ENCODE peak calls at places on chromosomes 5 and 9, in seven cellular contexts. I, N, G, X, E, M and A are unnamed samples.

GRCh38 chr5:10858307-10858706 is 97.3 kb upstream of the DAP start:
- DNase-seq in I (no peak), N (no peak), G (no peak), X (no peak), E (no peak), M (no peak), A (no peak)

GRCh38 chr5:54357371-54358058 is 47.1 kb upstream of the ARL15 start:
- DNase-seq in I (peak), N (no peak), G (no peak), X (no peak), E (no peak), M (no peak), A (no peak)

GRCh38 chr9:9746826-9747225 is 866.0 kb downstream of the PTPRD start:
- DNase-seq in I (no peak), N (no peak), G (no peak), X (no peak), E (no peak), M (no peak), A (no peak)

GRCh38 chr5:73826761-73827450 is 200.9 kb downstream of the ARHGEF28 start:
- DNase-seq in I (no peak), N (no peak), G (no peak), X (no peak), E (no peak), M (no peak), A (no peak)

GRCh38 chr5:110757118-110757729 is 18.4 kb downstream of the SLC25A46 start:
- DNase-seq in I (no peak), N (peak), G (peak), X (peak), E (no peak), M (no peak), A (peak)

GRCh38 chr9:69027355-69028097 is 8.0 kb upstream of the FXN start:
- DNase-seq in I (peak), N (peak), G (peak), X (peak), E (no peak), M (peak), A (peak)

GRCh38 chr9:108434502-108434901 is 421.3 kb downstream of the ACTL7B start:
- DNase-seq in I (no peak), N (no peak), G (no peak), X (no peak), E (no peak), M (no peak), A (no peak)

GRCh38 chr5:112316731-112317130 is 102.3 kb downstream of the EPB41L4A start:
- DNase-seq in I (no peak), N (no peak), G (no peak), X (no peak), E (no peak), M (no peak), A (no peak)

GRCh38 chr5:146560205-146560812 is 44.3 kb upstream of the GPR151 start:
- DNase-seq in I (no peak), N (no peak), G (no peak), X (no peak), E (no peak), M (no peak), A (no peak)

GRCh38 chr5:159915913-159916840 is at the start of gene ADRA1B:
- DNase-seq in I (peak), N (peak), G (peak), X (no peak), E (peak), M (no peak), A (peak)

GRCh38 chr5:133939668-133940067 is 28.8 kb downstream of the C5orf15 start:
- DNase-seq in I (no peak), N (no peak), G (no peak), X (no peak), E (no peak), M (no peak), A (no peak)

GRCh38 chr5:28165116-28165515 is 1126.7 kb upstream of the CDH9 start:
- DNase-seq in I (no peak), N (no peak), G (no peak), X (no peak), E (no peak), M (no peak), A (no peak)

GRCh38 chr9:106039151-106039935 is 345.0 kb downstream of the TMEM38B start:
- DNase-seq in I (no peak), N (no peak), G (no peak), X (no peak), E (no peak), M (no peak), A (no peak)

GRCh38 chr9:100125913-100126312 is 26.9 kb downstream of the INVS start:
- DNase-seq in I (no peak), N (no peak), G (no peak), X (no peak), E (no peak), M (no peak), A (no peak)

GRCh38 chr9:73370053-73370452 is 218.4 kb downstream of the ANXA1 start:
- DNase-seq in I (no peak), N (no peak), G (peak), X (no peak), E (no peak), M (no peak), A (no peak)

GRCh38 chr9:93968451-93969327 is 13.5 kb upstream of the BARX1 start:
- DNase-seq in I (no peak), N (peak), G (peak), X (no peak), E (no peak), M (no peak), A (no peak)

GRCh38 chr5:138784590-138784989 is 31.4 kb downstream of the CTNNA1 start:
- DNase-seq in I (no peak), N (no peak), G (no peak), X (no peak), E (no peak), M (no peak), A (peak)

GRCh38 chr5:154422298-154422697 is 23.5 kb upstream of the SAP30L start:
- DNase-seq in I (no peak), N (no peak), G (no peak), X (no peak), E (no peak), M (no peak), A (no peak)

GRCh38 chr5:126587551-126588390 is 7.2 kb downstream of the ALDH7A1 start:
- DNase-seq in I (no peak), N (no peak), G (no peak), X (no peak), E (no peak), M (no peak), A (no peak)

GRCh38 chr5:146993876-146994530 is 115.4 kb upstream of the PPP2R2B start:
- DNase-seq in I (no peak), N (no peak), G (no peak), X (no peak), E (no peak), M (no peak), A (no peak)

GRCh38 chr9:106974341-106974740 is 111.4 kb downstream of the ZNF462 start:
- DNase-seq in I (no peak), N (no peak), G (no peak), X (no peak), E (no peak), M (no peak), A (no peak)

GRCh38 chr5:172478256-172478655 is 23.9 kb upstream of the SH3PXD2B start:
- DNase-seq in I (no peak), N (no peak), G (no peak), X (no peak), E (no peak), M (no peak), A (no peak)

GRCh38 chr5:33890633-33891032 is 1.2 kb downstream of the ADAMTS12 start:
- DNase-seq in I (no peak), N (no peak), G (no peak), X (no peak), E (no peak), M (no peak), A (peak)

GRCh38 chr5:33890147-33890546 is 1.6 kb downstream of the ADAMTS12 start:
- DNase-seq in I (no peak), N (peak), G (no peak), X (no peak), E (no peak), M (no peak), A (no peak)

GRCh38 chr5:33894566-33894965 is 2.8 kb upstream of the ADAMTS12 start:
- DNase-seq in I (no peak), N (no peak), G (no peak), X (no peak), E (no peak), M (no peak), A (no peak)

GRCh38 chr5:33892419-33893151 is 795 bp upstream of the ADAMTS12 start:
- DNase-seq in I (no peak), N (peak), G (no peak), X (no peak), E (no peak), M (no peak), A (no peak)

GRCh38 chr5:33891731-33892418 is at the start of gene ADAMTS12:
- DNase-seq in I (peak), N (no peak), G (peak), X (no peak), E (peak), M (no peak), A (no peak)
- TF ChIP-seq JUND in I (no peak), N (no peak), G (no peak), X (no peak), E (no peak), M (no peak), A (no peak)

GRCh38 chr5:58462623-58463230 is 2.8 kb upstream of the PLK2 start:
- DNase-seq in I (peak), N (peak), G (peak), X (peak), E (no peak), M (no peak), A (no peak)

GRCh38 chr5:58469895-58470294 is 10.0 kb upstream of the PLK2 start:
- DNase-seq in I (no peak), N (no peak), G (no peak), X (no peak), E (no peak), M (no peak), A (no peak)

GRCh38 chr5:58462154-58462553 is 2.3 kb upstream of the PLK2 start:
- DNase-seq in I (peak), N (peak), G (peak), X (peak), E (no peak), M (no peak), A (peak)

DNA sequence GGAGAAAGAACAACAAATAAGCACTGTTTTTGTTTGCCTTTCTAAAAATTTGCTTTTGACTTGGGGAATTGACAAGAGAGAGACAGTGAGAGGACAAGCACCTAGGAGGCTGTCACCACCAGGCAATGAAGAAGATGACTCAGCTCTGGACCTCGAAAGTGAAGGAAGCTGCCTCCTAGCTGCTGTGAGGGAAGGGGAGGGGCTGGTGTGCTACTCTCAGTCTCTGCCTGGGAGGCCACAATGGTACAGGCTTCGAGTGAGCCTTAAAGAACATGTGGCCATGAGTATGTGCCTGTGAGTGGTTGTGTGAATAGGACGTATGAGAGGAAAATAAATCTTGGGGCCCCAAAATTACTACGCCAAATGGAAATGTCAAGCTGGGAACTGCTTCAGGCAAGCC is 7.1 kb upstream of the PLK2 start:
- DNase-seq in I (no peak), N (no peak), G (no peak), X (no peak), E (no peak), M (no peak), A (no peak)
- TF ChIP-seq JUND in I (peak), N (no peak), G (no peak), X (no peak), E (no peak), M (no peak), A (no peak)

GRCh38 chr9:129491486-129491855 is 129.4 kb downstream of the C9orf50 start:
- DNase-seq in I (no peak), N (no peak), G (no peak), X (no peak), E (no peak), M (no peak), A (no peak)
- TF ChIP-seq JUND in I (no peak), N (no peak), G (no peak), X (no peak), E (no peak), M (no peak), A (no peak)

DNA sequence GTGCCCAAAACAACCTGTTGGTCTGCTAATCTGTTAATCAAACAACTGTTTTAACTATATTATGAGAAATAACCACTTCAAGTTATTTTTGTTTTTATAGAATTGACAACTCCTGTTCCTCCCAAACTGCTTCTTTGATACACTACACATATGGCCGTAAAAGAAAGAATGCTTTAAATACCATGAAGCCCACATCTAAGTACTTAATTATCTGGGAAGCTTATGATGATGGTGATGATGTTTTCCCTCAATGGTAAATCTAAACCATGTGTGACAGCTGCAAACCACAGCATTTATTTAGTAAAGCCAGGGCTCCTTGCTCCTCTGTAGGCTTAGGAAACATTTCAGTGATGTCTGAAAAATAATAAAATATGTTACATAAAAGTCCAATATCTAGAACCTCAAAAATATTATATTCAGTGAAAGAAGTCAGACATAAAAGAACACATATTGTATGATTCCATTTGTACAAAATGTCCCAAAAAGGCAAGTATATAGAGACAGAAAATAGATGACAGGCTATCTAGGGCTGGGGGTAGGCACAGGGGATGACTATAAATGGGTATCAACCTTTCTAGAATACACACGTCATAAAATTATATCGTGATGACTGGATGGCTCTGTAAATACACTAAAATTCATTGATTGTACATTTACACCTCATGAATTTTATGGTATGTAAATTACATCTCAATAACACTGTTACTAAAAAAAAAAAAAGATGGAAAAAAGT is 154.1 kb downstream of the EFNA5 start:
- DNase-seq in I (no peak), N (no peak), G (no peak), X (no peak), E (no peak), M (no peak), A (no peak)
- TF ChIP-seq JUND in I (peak), N (no peak), G (no peak), X (no peak), E (no peak), M (no peak), A (no peak)

GRCh38 chr9:86732514-86732913 is 214.8 kb downstream of the GAS1 start:
- DNase-seq in I (no peak), N (no peak), G (no peak), X (no peak), E (no peak), M (no peak), A (no peak)
- TF ChIP-seq JUND in I (peak), N (no peak), G (no peak), X (no peak), E (no peak), M (no peak), A (no peak)

DNA sequence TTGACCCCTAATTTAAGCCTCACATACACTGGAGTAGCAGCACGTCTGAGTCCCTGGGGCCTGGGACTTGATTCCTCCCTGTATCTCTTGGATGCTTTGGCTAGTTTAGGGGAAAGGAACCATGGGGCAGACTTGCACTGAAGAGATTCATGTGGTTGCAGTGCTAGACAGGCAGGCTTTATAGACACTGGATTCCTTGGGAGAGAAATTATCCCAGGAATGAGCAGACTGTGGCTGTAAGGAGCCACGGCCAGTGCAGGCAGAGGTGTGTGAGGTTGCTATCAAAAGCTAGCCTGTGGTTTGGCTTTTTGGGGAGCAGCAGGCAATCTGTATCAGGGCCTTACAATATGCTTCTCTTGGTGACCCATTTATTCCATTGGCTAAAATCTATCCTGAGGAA is 20.5 kb upstream of the PITX1 start:
- DNase-seq in I (no peak), N (no peak), G (no peak), X (no peak), E (no peak), M (no peak), A (no peak)
- TF ChIP-seq JUND in I (no peak), N (no peak), G (no peak), X (no peak), E (no peak), M (no peak), A (no peak)

DNA sequence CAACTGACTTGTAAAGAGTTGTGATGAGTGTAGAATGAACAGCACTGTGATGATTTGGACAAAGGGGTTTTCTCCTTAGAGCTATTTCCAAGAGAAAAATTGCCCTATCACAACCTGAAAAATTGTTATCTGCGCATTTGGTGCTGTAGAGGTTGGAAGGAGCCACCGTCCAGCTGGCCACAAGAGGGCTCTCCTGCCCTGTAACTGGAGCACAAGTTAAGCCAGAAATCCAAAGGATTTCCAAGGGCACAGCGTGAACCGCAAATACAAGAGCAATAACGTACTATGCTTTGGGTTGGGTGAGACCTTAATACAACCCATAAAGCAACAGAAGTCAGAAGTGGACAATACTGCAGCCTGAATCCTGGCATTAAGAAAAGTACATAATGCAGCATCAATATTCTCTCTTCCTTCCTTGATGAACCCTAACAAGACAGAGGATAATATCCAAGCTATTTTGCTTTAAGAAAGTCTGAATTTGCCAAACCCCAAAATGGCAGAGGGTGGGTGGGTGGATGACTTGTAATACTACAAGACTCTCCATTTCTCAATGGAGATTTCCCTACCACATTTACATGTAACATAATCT is 56.8 kb upstream of the SMIM32 start:
- DNase-seq in I (peak), N (peak), G (peak), X (peak), E (peak), M (no peak), A (peak)
- TF ChIP-seq JUND in I (no peak), N (no peak), G (no peak), X (no peak), E (no peak), M (no peak), A (no peak)

DNA sequence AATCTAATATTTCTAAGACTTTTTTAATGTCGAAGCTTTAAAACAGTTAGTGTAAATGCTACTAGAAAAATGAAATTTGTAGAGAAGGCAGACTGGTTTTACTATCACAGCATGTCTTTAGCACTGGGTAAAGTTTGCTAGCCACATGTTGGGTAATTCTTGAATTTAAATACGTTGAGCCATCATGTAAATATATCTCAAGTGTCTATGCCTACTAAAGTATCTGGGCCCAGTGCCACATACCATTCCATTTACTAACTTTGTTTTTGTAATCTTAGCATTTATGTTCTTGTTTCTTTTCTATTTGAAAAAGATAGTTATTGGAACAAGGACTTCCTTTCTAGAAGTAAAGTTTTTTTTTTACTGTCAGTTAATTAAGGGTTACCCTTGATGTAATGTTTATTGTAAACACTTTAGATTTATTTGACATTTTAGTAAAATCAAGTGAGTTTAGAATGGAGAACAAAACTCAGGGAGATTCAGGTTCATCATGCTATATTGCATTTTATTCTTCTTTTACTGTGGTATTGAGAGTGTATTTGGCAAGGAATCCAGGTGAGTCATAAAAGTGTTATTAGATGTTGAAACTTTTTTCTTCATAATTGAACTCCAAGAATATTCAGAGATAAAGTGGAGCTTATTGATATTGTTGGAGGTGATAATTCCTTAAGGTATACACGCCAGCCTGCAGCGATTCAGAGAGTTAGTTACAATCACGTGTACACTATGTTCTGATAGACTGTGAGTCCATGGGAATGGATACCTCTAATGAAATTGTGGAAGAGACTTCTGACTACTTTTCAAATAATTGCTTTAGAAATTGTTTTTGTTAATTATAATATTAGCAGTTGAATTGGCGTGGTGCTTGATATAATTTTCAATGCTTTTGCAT is 182.5 kb downstream of the CCDC171 start:
- DNase-seq in I (no peak), N (no peak), G (no peak), X (no peak), E (no peak), M (no peak), A (peak)
- TF ChIP-seq JUND in I (peak), N (no peak), G (no peak), X (no peak), E (no peak), M (no peak), A (no peak)